ENCODE peak calls at places on chromosomes 4 and X, in eight cellular contexts. O is tibial artery, Y is kidney, Q is A549, E is thyroid gland, F is heart left ventricle, Z is HFF-Myc, X is PC-9. J is an unnamed sample.

GRCh38 chr4:159248383-159249178 is 145.7 kb downstream of the RAPGEF2 start:
- DNase-seq in Q (peak), X (no peak), Y (no peak), E (no peak), Z (no peak), O (no peak), F (no peak), J (peak)

GRCh38 chrX:68429216-68429615 is 4.1 kb downstream of the OPHN1 start:
- DNase-seq in X (peak), Z (no peak), E (no peak), O (no peak), Y (no peak), Q (no peak), F (no peak), J (no peak)

GRCh38 chr4:87529187-87529586 is at the start of gene SPARCL1:
- DNase-seq in Z (no peak), X (no peak), O (no peak), F (peak), Q (no peak), E (peak), Y (no peak), J (no peak)

GRCh38 chrX:155997436-155997835 is at the start of gene IL9R:
- DNase-seq in Z (no peak), F (no peak), E (no peak), Q (no peak), X (no peak), O (no peak), Y (no peak), J (no peak)

GRCh38 chr4:176939445-176939844 is 146.7 kb upstream of the VEGFC start:
- DNase-seq in Z (no peak), F (no peak), O (no peak), Y (no peak), X (no peak), E (no peak), Q (no peak), J (no peak)

GRCh38 chr4:81459233-81459632 is 12.5 kb downstream of the RASGEF1B start:
- DNase-seq in Q (no peak), E (no peak), F (no peak), Y (no peak), Z (no peak), X (no peak), O (no peak), J (no peak)

GRCh38 chr4:8115203-8115520 is 43.5 kb downstream of the ABLIM2 start:
- DNase-seq in Q (no peak), E (no peak), O (no peak), Y (peak), Z (no peak), X (no peak), F (no peak), J (no peak)

GRCh38 chr4:88041626-88042025 is 34.2 kb downstream of the PKD2 start:
- DNase-seq in Z (no peak), O (no peak), Y (no peak), E (no peak), F (no peak), Q (no peak), X (no peak), J (no peak)

GRCh38 chrX:102651242-102651967 is at the start of gene GPRASP1:
- DNase-seq in O (peak), X (no peak), F (peak), Y (peak), E (peak), Q (no peak), Z (no peak), J (no peak)

GRCh38 chr4:85452073-85452764 is 22.7 kb upstream of the ARHGAP24 start:
- DNase-seq in Y (no peak), X (no peak), Q (no peak), O (no peak), Z (no peak), E (no peak), F (no peak), J (no peak)

GRCh38 chr4:98728871-98729270 is 70.5 kb upstream of the TSPAN5 start:
- DNase-seq in F (no peak), O (no peak), X (no peak), E (no peak), Y (no peak), Z (no peak), Q (no peak), J (no peak)

GRCh38 chrX:67961516-67961915 is 417.7 kb downstream of the AR start:
- DNase-seq in Q (no peak), O (no peak), Z (no peak), Y (no peak), E (no peak), X (no peak), F (no peak), J (no peak)

GRCh38 chr4:143381171-143382118 is 44.8 kb downstream of the GAB1 start:
- DNase-seq in Z (peak), F (peak), Y (peak), Q (no peak), O (peak), E (peak), X (no peak), J (no peak)

GRCh38 chr4:7513731-7514130 is 79.0 kb upstream of the PSAPL1 start:
- DNase-seq in Y (no peak), Z (peak), X (no peak), Q (no peak), O (no peak), E (no peak), F (no peak), J (peak)

GRCh38 chrX:150842198-150842553 is 56.3 kb downstream of the CD99L2 start:
- DNase-seq in Q (no peak), Z (no peak), Y (no peak), X (no peak), F (no peak), E (no peak), O (no peak), J (no peak)

GRCh38 chrX:24241822-24242648 is 71.8 kb downstream of the SUPT20HL2 start:
- DNase-seq in Z (no peak), X (no peak), F (no peak), E (peak), Y (no peak), Q (peak), O (no peak), J (no peak)

DNA sequence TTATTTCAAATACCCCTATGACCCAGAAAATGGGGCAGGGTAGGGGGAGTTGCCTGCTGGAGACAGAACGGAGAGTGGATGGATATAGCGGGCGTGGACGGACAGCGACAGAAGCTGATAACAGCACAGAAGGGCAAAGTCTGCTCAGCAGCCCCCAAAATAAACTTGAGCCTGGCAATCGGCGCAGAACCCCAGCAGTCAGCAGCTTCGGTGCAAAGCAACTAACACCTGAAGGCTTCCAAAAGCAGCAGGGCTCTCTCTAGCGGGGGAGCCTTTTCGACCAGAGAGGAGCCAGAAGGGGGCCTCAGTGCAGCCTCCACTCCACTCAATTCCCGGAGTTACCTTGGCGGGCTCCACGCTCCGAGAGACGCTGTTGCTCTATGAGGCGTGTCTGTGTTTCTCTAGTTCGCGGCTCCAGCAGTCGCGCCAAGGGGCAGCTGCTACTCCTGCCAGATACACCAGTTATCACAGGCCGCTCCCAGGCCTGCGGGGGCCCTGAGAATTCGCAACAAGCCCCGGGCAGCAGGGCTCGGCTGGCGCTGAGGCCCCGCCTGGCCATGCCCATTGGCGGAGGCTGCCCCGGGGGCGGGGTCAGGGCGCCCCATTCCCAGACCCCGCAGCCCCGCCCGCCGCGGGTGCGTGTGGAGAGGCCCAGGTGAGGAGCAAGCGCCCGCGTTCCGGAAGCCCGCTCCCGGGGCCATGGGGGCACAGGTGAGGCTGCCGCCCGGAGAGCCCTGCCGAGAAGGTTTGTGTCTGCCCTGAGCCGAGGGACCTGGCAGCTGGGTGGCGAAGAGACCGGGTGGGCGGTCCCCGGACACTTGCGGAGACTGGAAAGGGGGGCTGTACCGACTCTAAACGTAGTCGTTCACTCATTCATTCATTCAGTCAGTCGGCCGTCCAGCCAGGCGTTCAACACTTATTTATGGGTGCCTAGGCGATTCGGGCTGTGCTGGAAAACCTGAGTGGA is at the start of the genes CNGA1 and NIPAL1:
- DNase-seq in O (peak), Y (peak), Q (peak), X (peak), E (peak), Z (no peak), F (peak), J (no peak)
- TF ChIP-seq CTCF in O (no peak), Y (peak), Q (peak), X (peak), E (no peak), Z (peak), F (peak), J (peak)

GRCh38 chr4:40405194-40405593 is 70.1 kb downstream of the CHRNA9 start:
- DNase-seq in O (no peak), X (no peak), F (no peak), Q (no peak), E (no peak), Z (no peak), Y (no peak), J (no peak)
- H3K4me3 ChIP-seq in O (no peak), X (peak), F (no peak), Q (no peak), E (no peak), Z (no peak), Y (no peak), J (no peak)

DNA sequence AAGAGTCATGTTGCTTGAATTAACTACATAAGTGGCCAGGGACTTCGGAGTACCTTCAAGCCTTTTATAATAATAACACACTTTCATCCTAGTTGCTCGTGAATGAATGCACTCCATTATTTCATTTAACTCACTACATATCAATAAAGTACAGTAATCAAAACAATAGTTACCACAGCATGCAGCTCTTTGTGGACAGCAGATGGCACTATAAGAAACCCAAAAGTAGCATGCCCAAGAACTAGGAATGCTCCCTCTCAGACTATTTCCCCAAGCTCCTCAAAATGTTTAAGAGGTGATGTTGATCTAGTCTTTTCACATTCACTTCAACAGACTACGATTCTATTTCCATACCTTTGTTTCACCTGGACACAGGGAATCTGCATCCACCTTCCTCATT is 500.8 kb upstream of the DIAPH2 start:
- DNase-seq in F (no peak), O (no peak), E (no peak), X (no peak), Y (no peak), Q (peak), Z (no peak), J (no peak)
- TF ChIP-seq CTCF in F (no peak), O (no peak), E (no peak), X (peak), Y (no peak), Q (peak), Z (no peak), J (peak)

GRCh38 chr4:41994461-41994860 is 4.1 kb downstream of the SLC30A9 start:
- DNase-seq in O (no peak), Q (no peak), E (no peak), Z (no peak), Y (no peak), F (no peak), X (no peak), J (no peak)

GRCh38 chr4:41990383-41991111 is at the start of gene SLC30A9:
- DNase-seq in F (peak), E (peak), Y (peak), X (peak), Q (peak), O (peak), Z (peak), J (peak)

GRCh38 chr4:41992967-41993857 is 2.9 kb downstream of the SLC30A9 start:
- DNase-seq in O (no peak), Y (no peak), E (no peak), Z (no peak), X (no peak), Q (no peak), F (no peak), J (no peak)

GRCh38 chr4:41990029-41990382 is 324 bp upstream of the SLC30A9 start:
- DNase-seq in Q (no peak), E (no peak), X (no peak), Y (no peak), Z (no peak), O (no peak), F (no peak), J (no peak)

DNA sequence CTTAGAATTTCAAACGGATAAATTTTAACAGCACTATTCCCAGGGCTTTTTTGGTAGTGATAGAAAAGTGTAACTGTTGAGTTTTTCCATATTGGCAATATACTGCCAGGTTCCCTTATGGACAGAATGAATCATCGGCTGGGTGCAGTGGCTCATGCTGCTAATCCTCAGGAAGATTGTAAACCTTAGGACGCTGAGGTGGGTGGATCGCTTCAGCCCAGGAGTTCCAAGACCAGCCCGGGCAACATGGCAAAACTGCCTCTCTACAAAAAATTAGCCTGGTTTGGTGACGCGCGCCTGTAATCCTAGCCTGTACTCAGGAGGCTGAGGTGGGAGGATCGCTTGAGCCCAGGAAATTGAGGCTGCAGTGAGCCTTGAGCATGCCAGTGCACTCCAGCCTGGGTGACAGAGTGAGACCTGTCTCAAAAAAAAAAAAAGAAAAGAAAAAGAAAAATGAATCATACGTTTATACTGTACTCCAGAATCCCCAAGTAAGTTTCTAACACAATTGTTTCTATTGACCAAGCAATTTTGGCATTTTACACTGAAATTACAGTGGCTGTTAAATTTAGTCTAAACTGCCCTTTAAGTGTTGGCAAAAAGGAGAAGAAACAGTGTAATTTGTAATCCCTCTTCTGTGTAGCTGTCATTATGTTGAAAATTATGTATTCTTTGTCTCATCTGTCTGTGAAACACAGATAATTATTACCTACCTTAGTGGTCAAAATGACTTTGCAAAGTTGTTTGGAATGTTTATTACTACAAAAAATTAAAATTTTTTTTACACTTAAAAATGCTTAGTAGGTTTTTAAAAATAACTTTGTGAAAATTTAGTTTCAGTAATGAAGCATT is 1.8 kb downstream of the SLC30A9 start:
- DNase-seq in E (no peak), Y (no peak), X (no peak), Q (no peak), Z (no peak), F (no peak), O (no peak), J (no peak)
- H3K4me3 ChIP-seq in E (no peak), Y (peak), X (peak), Q (peak), Z (peak), F (no peak), O (no peak), J (no peak)